ENCODE peak calls at places on chromosome 4, in nine cellular contexts. T is astrocyte, Q is endothelial cell of umbilical vein, Y is GM23248, O is PC-9, R is PC-3, Z is mammary epithelial cell, I is HepG2, P is GM23338. W is an unnamed sample. For H3K4me1, the result is how much of the 10 kb centered on the place peaks cover.

GRCh38 chr4:122959441-122959840 is 37.0 kb upstream of the NUDT6 start:
- DNase-seq in P (no peak), Y (no peak), T (no peak), Q (peak), R (no peak), Z (no peak), O (no peak), I (no peak), W (no peak)

GRCh38 chr4:157115613-157116340 is 39.8 kb downstream of the GLRB start:
- DNase-seq in Y (peak), O (no peak), R (peak), I (no peak), P (no peak), T (peak), Z (peak), Q (peak), W (no peak)

GRCh38 chr4:176745902-176746301 is 46.8 kb downstream of the VEGFC start:
- DNase-seq in R (peak), P (no peak), Y (peak), T (no peak), I (no peak), Z (peak), Q (no peak), O (no peak), W (no peak)

GRCh38 chr4:185711764-185712163 is 100.2 kb downstream of the SORBS2 start:
- DNase-seq in Y (no peak), O (no peak), R (no peak), Q (peak), T (peak), P (no peak), Z (peak), I (no peak), W (no peak)

GRCh38 chr4:112109455-112110425 is 35.5 kb upstream of the FAM241A start:
- DNase-seq in Y (peak), O (no peak), P (no peak), I (peak), Q (peak), R (peak), Z (peak), T (peak), W (no peak)

GRCh38 chr4:54032558-54033135 is 31.8 kb downstream of the CHIC2 start:
- DNase-seq in P (no peak), R (no peak), Y (no peak), Q (no peak), T (no peak), I (no peak), Z (peak), O (no peak), W (peak)

GRCh38 chr4:110516106-110516922 is 40.4 kb downstream of the ENPEP start:
- DNase-seq in Z (peak), T (peak), P (peak), Q (peak), I (peak), R (peak), Y (peak), O (peak), W (peak)

GRCh38 chr4:168923526-168924194 is 86.4 kb downstream of the CBR4 start:
- DNase-seq in Q (peak), R (peak), T (peak), Z (peak), P (peak), Y (peak), I (peak), O (peak), W (peak)

GRCh38 chr4:147580396-147580795 is 36.8 kb upstream of the TMEM184C start:
- DNase-seq in Z (peak), Y (peak), R (peak), I (no peak), T (peak), P (no peak), O (no peak), Q (peak), W (no peak)

GRCh38 chr4:80017125-80017854 is 55.7 kb downstream of the ANTXR2 start:
- DNase-seq in Y (peak), R (peak), Z (peak), Q (peak), T (peak), O (no peak), I (no peak), P (no peak), W (no peak)

GRCh38 chr4:36651253-36651652 is 369.8 kb downstream of the DTHD1 start:
- DNase-seq in R (no peak), P (no peak), Q (no peak), Y (no peak), T (no peak), O (no peak), I (no peak), Z (peak), W (no peak)

GRCh38 chr4:16677545-16677944 is 220.9 kb downstream of the LDB2 start:
- DNase-seq in R (no peak), T (no peak), Z (no peak), O (no peak), Y (peak), I (no peak), P (no peak), Q (peak), W (no peak)

GRCh38 chr4:84238247-84239090 is 260.6 kb downstream of the NKX6-1 start:
- DNase-seq in R (peak), I (no peak), Q (no peak), Z (peak), Y (peak), P (no peak), O (no peak), T (peak), W (no peak)

GRCh38 chr4:123249821-123250220 is 146.8 kb upstream of the SPRY1 start:
- DNase-seq in P (no peak), Y (no peak), T (no peak), Q (no peak), Z (no peak), R (no peak), I (no peak), O (no peak), W (no peak)

GRCh38 chr4:153402366-153402765 is 57.9 kb downstream of the MND1 start:
- DNase-seq in Z (no peak), P (no peak), R (no peak), Q (no peak), I (no peak), Y (peak), T (peak), O (no peak), W (no peak)

DNA sequence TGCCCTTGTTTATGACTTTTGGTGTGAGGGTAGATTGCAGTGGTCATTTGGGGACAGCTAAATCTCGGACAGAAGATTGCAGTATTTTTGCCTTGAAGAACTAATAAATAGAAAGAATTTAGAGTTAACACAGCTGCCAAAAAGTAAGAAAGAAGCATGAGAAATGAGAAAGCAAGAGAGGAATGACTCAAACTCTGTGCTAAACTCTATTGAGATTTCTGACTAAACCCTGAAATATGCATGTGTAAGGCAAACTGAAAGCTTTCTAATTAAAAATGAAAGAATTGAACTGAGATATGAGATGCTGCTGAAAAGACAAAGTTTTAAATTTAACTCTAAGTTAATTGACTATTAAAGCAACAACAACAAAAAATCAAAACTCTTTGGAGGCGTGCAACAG is 791.3 kb downstream of the RAB28 start:
- DNase-seq in Q (no peak), T (peak), Z (no peak), Y (peak), I (no peak), P (no peak), R (no peak), O (no peak), W (no peak)
- H3K4me2 ChIP-seq in Q (no peak), T (peak), Z (no peak), Y (no peak), I (no peak), P (no peak), R (no peak), O (no peak), W (no peak)

GRCh38 chr4:158130204-158130603 is 42.6 kb downstream of the GASK1B start:
- DNase-seq in R (no peak), Z (no peak), I (no peak), P (no peak), T (no peak), Y (no peak), Q (no peak), O (no peak), W (no peak)

GRCh38 chr4:158129649-158130048 is 43.2 kb downstream of the GASK1B start:
- DNase-seq in Z (peak), T (peak), Q (no peak), O (no peak), Y (peak), R (peak), P (no peak), I (no peak), W (no peak)

GRCh38 chr4:158133551-158133950 is 39.3 kb downstream of the GASK1B start:
- DNase-seq in T (no peak), O (no peak), P (no peak), R (no peak), Z (peak), Q (no peak), I (no peak), Y (no peak), W (peak)

GRCh38 chr4:158128540-158128939 is 44.3 kb downstream of the GASK1B start:
- DNase-seq in Y (no peak), Z (no peak), Q (no peak), P (peak), T (no peak), O (no peak), I (no peak), R (no peak), W (no peak)

GRCh38 chr4:158131037-158131436 is 41.8 kb downstream of the GASK1B start:
- DNase-seq in I (no peak), P (no peak), Y (peak), T (peak), Z (peak), R (no peak), O (no peak), Q (no peak), W (no peak)
- H3K4me3 ChIP-seq in I (no peak), P (no peak), Y (peak), T (no peak), Z (no peak), R (no peak), O (no peak), Q (no peak), W (no peak)

GRCh38 chr4:98284640-98285046 is 23.5 kb downstream of the RAP1GDS1 start:
- DNase-seq in R (peak), O (peak), I (no peak), P (peak), Z (peak), T (peak), Y (peak), Q (no peak), W (no peak)

GRCh38 chr4:98290511-98290910 is 29.3 kb downstream of the RAP1GDS1 start:
- DNase-seq in R (no peak), Q (no peak), Y (peak), Z (no peak), O (no peak), P (no peak), T (peak), I (no peak), W (no peak)

GRCh38 chr4:98289375-98289774 is 28.2 kb downstream of the RAP1GDS1 start:
- DNase-seq in P (no peak), Z (no peak), O (no peak), R (no peak), T (no peak), Q (no peak), I (no peak), Y (no peak), W (no peak)

GRCh38 chr4:98285676-98286075 is 24.5 kb downstream of the RAP1GDS1 start:
- DNase-seq in T (no peak), Q (no peak), R (no peak), O (no peak), Z (no peak), I (no peak), P (no peak), Y (no peak), W (no peak)

DNA sequence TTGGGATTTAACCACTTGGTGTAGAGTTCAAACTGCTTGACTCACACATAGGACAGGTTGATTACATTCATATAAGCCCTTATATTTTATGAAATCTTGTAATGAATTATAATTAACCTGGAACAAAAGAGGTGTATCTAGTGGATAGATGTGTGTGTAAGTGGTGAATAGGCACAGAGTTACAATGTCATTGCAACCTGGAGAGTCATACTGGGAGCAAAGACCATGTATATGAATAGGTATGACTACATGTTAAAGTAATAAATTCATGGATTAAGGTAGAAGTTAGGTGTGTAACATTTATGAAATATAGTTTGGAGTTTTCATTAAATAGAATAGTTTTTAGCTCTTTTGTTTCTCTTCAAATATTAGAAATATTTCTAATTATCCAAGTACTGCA is 26.1 kb downstream of the RAP1GDS1 start:
- DNase-seq in T (no peak), P (no peak), Z (no peak), R (no peak), Y (no peak), I (no peak), O (no peak), Q (no peak), W (no peak)
- H3K4me1 ChIP-seq in T (under half), P (under half), Z (under half), R (under half), Y (under half), I (under half), O (under half), Q (under half), W (half or more)

DNA sequence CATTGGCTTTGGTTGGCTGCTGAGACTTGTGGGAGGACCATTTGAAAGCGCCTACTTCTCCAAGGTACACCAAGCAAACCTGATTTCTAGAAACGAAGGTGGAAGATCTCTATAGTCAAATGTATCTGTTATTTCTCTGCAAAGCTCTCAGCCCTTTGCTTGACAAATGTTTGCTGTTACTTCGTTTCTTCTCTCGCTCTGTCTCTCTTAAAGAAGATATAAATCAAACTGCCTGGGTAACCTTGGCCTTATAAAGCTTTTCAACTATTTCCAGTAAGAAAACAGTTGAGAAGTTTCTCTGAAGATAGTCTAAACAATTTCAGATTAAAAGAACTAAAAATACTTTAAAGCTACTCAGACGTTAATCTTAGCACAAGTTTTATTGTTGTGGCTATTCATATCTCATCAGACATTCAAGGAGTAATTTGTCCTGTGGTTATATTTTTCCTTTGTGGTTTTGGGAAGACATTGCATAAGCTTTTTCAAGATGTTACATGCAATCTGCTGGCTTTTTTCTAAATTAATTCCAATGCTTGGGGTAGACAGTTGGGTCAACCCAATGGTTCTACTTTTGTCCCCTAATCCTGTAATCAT is 22.6 kb downstream of the HOPX start:
- DNase-seq in Z (peak), T (peak), R (no peak), I (no peak), Q (no peak), P (no peak), O (no peak), Y (no peak), W (no peak)
- H3K4me2 ChIP-seq in Z (no peak), T (no peak), R (no peak), I (no peak), Q (no peak), P (no peak), O (no peak), Y (no peak), W (no peak)

GRCh38 chr4:154928640-154929257 is 147.7 kb downstream of the RBM46 start:
- DNase-seq in T (peak), Z (peak), I (peak), Y (peak), R (peak), Q (peak), O (no peak), P (peak), W (no peak)

GRCh38 chr4:154927126-154927525 is 146.1 kb downstream of the RBM46 start:
- DNase-seq in O (no peak), Z (no peak), I (no peak), Q (no peak), Y (peak), T (no peak), R (no peak), P (peak), W (no peak)
- H3K4me3 ChIP-seq in O (no peak), Z (no peak), I (no peak), Q (no peak), Y (no peak), T (no peak), R (no peak), P (no peak), W (no peak)

DNA sequence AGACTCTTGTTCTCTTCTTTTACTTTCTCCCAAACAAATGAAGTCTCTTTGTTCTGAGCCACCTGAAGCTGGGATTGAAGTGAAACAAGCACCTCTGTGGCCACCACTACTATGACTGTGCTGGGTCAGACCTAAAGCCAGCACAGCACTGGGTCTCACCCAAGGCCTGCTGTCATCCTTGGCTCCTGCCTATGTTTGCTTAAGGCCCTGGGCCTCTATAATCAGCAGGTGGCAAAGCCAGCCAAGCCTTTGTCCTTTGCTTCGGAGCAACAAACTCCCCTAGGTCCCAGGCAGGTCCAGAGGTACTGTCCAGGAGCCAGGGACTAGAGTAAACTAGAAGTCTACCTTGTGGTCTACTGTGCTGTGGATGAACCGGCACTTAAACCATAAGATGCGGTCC is 220.6 kb upstream of the ARSJ start:
- DNase-seq in Y (no peak), Q (no peak), O (no peak), I (no peak), Z (no peak), R (no peak), P (no peak), T (no peak), W (no peak)
- H3K4me1 ChIP-seq in Y (under half), Q (under half), O (under half), I (under half), Z (under half), R (under half), P (under half), T (under half), W (under half)